ENCODE peak calls at places on chromosomes 2 and 18, in eight cellular contexts. P is body of pancreas, J is kidney epithelial cell, G is foreskin fibroblast, L is fibroblast of the aortic adventitia, Y is MM.1S, F is choroid plexus epithelial cell, C is AG04449. A is an unnamed sample.

GRCh38 chr2:138846216-138846821 is 66.1 kb upstream of the NXPH2 start:
- DNase-seq in J (no peak), G (peak; percentile 6), L (peak; percentile 31), F (peak; percentile 45), Y (peak; percentile 64), P (no peak), C (no peak), A (peak; percentile 41)

GRCh38 chr18:63166142-63166541 is 153.4 kb downstream of the BCL2 start:
- DNase-seq in L (no peak), P (no peak), J (no peak), C (no peak), Y (no peak), G (no peak), F (no peak), A (no peak)

GRCh38 chr2:133434962-133435668 is 133.1 kb downstream of the NCKAP5 start:
- DNase-seq in L (peak; percentile 93), Y (no peak), J (peak; percentile 55), G (no peak), P (peak; percentile 18), C (peak; percentile 50), F (peak; percentile 75), A (no peak)

GRCh38 chr2:30782124-30782523 is 25.1 kb downstream of the CAPN13 start:
- DNase-seq in G (no peak), Y (no peak), P (no peak), L (no peak), C (no peak), F (no peak), J (no peak), A (no peak)

GRCh38 chr2:128395640-128396499 is 77.2 kb upstream of the HS6ST1 start:
- DNase-seq in G (no peak), J (peak; percentile 45), P (peak; percentile 31), F (peak; percentile 55), C (no peak), Y (no peak), L (peak; percentile 2), A (no peak)

GRCh38 chr18:74515620-74516231 is 18.6 kb upstream of the CNDP1 start:
- DNase-seq in G (no peak), J (no peak), P (no peak), L (no peak), F (no peak), C (no peak), Y (no peak), A (no peak)

GRCh38 chr18:22783662-22784076 is 149.5 kb upstream of the RBBP8 start:
- DNase-seq in F (no peak), L (no peak), J (no peak), Y (no peak), C (no peak), G (no peak), P (no peak), A (no peak)

GRCh38 chr2:164000171-164000570 is 264.4 kb upstream of the FIGN start:
- DNase-seq in P (no peak), J (no peak), Y (no peak), G (no peak), F (peak; percentile 31), C (no peak), L (peak; percentile 10), A (no peak)

GRCh38 chr2:43462866-43463641 is 132.8 kb downstream of the THADA start:
- DNase-seq in G (no peak), J (no peak), L (no peak), F (no peak), P (peak; percentile 37), C (no peak), Y (no peak), A (no peak)

GRCh38 chr18:515838-516237 is 15.3 kb upstream of the COLEC12 start:
- DNase-seq in J (no peak), C (no peak), P (no peak), G (no peak), F (no peak), L (no peak), Y (no peak), A (no peak)

GRCh38 chr2:174465327-174465726 is 21.5 kb downstream of the GPR155 start:
- DNase-seq in F (peak; percentile 15), J (no peak), L (no peak), G (no peak), Y (no peak), P (no peak), C (no peak), A (no peak)

GRCh38 chr2:185385157-185385556 is 353.4 kb upstream of the FSIP2 start:
- DNase-seq in G (no peak), L (no peak), J (no peak), C (no peak), F (no peak), Y (no peak), P (no peak), A (no peak)

GRCh38 chr18:46174317-46175039 is 70.3 kb downstream of the HAUS1 start:
- DNase-seq in L (peak; percentile 25), C (no peak), G (peak; percentile 63), J (no peak), P (peak; percentile 12), Y (peak; percentile 54), F (peak; percentile 61), A (peak; percentile 68)

GRCh38 chr2:88603146-88603545 is 24.1 kb downstream of the EIF2AK3 start:
- DNase-seq in F (peak; percentile 31), P (no peak), C (no peak), L (peak; percentile 66), G (peak; percentile 59), J (no peak), Y (no peak), A (no peak)

GRCh38 chr2:212892193-212892592 is 259.2 kb downstream of the IKZF2 start:
- DNase-seq in F (peak; percentile 73), J (no peak), P (peak; percentile 13), L (peak; percentile 72), C (no peak), Y (no peak), G (peak; percentile 49), A (no peak)

GRCh38 chr18:60987963-60988362 is 345.3 kb upstream of the CDH20 start:
- DNase-seq in L (peak; percentile 88), F (peak; percentile 68), Y (no peak), J (no peak), P (no peak), C (no peak), G (peak; percentile 1), A (no peak)

GRCh38 chr18:63949068-63949737 is at the start of gene HMSD:
- DNase-seq in G (peak; percentile 58), F (peak; percentile 55), J (no peak), P (peak; percentile 57), L (peak; percentile 16), C (no peak), Y (peak; percentile 44), A (peak; percentile 80)

GRCh38 chr2:191800874-191801273 is 46.0 kb downstream of the CAVIN2 start:
- DNase-seq in G (no peak), L (peak; percentile 28), P (no peak), Y (no peak), F (peak; percentile 39), C (no peak), J (no peak), A (no peak)

GRCh38 chr2:148726228-148726627 is 81.7 kb downstream of the EPC2 start:
- DNase-seq in P (no peak), F (no peak), Y (peak; percentile 81), L (no peak), C (no peak), G (no peak), J (no peak), A (no peak)

GRCh38 chr2:236499691-236500573 is 69.7 kb upstream of the ACKR3 start:
- DNase-seq in P (peak; percentile 46), Y (no peak), L (peak; percentile 52), J (no peak), G (no peak), F (no peak), C (no peak), A (no peak)

GRCh38 chr18:70181015-70181414 is 24.5 kb downstream of the RTTN start:
- DNase-seq in G (peak; percentile 77), J (peak; percentile 69), Y (no peak), C (peak; percentile 44), F (peak; percentile 80), P (no peak), L (peak; percentile 67), A (no peak)

GRCh38 chr18:33513027-33513426 is 65.0 kb upstream of the ASXL3 start:
- DNase-seq in P (no peak), J (no peak), G (no peak), C (no peak), L (no peak), F (no peak), Y (no peak), A (no peak)
- TF ChIP-seq CTCF in P (no peak), J (no peak), G (no peak), C (no peak), L (no peak), F (no peak), Y (no peak), A (no peak)

DNA sequence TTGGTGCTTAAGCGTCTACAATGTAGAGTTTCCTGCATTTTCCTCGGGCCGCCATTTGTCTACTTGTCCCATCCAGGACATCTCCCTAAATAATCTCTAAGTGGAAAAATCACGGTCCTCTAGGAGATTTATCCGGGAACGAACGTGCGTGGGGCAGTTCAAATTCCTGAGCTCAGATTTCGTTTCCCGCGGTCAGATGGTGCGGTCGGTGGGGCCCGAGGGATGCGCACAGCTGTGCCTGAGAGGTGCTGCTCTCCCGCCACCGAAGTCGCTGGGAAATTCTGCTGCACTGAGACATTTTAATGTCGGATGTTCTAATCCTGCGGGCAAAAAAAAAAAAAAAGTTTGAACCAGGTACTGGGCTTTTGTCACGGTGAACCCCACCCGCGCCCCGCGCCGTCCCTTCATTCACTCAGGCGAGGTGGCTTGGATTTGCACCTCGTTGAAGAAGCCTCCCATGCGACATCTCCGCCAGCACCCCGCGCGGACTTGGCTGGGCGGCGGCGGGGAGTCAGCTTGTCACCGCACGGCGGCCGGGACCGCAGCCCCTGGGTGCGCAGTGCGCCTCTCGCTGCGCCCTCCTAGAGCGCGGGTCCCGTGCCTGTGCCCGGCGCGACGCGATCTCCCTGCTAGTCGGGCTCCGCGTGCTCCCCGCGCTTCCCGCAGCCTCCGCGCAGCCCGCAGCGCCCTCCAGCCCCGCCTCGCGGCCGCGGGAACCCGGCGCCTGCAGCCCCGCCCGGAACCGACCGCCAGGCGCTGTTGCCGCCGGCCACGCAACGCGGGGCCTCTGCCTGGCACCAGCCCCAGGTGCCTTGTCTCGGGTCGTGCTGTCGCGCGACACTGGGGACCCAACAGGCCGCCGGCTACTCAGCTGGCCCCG is 192.0 kb upstream of the TCF4 start:
- DNase-seq in Y (no peak), C (no peak), L (peak; percentile 24), P (no peak), J (no peak), G (peak; percentile 56), F (peak; percentile 26), A (peak; percentile 25)
- TF ChIP-seq CTCF in Y (no peak), C (no peak), L (no peak), P (no peak), J (no peak), G (peak; percentile 11), F (peak; percentile 20), A (no peak)

DNA sequence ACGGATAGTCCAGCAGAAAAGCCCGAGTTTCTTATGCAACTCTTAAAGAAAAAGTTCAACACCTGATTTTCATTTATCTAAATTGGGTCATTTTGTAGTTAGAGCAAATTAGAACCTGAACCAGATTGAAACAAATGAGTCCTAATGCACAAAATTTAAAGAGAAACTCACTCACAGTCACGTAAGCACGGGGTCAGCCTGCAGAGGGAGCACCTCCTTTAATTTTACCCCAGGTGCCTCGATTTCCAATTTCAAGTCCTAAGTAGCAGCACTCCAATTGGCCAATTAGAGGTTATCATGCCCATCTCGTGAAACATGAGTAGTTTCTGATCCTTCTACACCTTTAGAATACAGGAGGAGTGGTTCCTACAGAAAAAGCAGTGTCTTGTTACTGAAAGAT is 1929.7 kb upstream of the LRRTM1 start:
- DNase-seq in P (no peak), C (no peak), J (no peak), F (no peak), G (no peak), Y (no peak), L (no peak), A (no peak)
- TF ChIP-seq CTCF in P (no peak), C (no peak), J (peak; percentile 7), F (peak; percentile 3), G (no peak), Y (peak; percentile 30), L (no peak), A (no peak)

GRCh38 chr2:117536139-117536538 is 278.4 kb upstream of the DDX18 start:
- DNase-seq in C (no peak), F (no peak), P (peak; percentile 10), Y (no peak), J (no peak), G (no peak), L (no peak), A (peak; percentile 8)
- TF ChIP-seq CTCF in C (no peak), F (no peak), P (peak; percentile 31), Y (peak; percentile 37), J (peak; percentile 61), G (no peak), L (no peak), A (peak; percentile 22)